ENCODE peak calls at places on chromosome 9, in five cellular contexts. I is sigmoid colon, R is stomach, H is tibial nerve, D is HepG2. B is an unnamed sample. For H3K27me3, the result is how much of the 10 kb centered on the place peaks cover.

GRCh38 chr9:37924538-37924937 is 20.6 kb upstream of the SLC25A51 start:
- DNase-seq in I (no peak), H (no peak), R (no peak), D (no peak), B (no peak)

GRCh38 chr9:114896344-114896743 is 34.0 kb downstream of the TNFSF8 start:
- DNase-seq in H (no peak), D (no peak), I (no peak), R (no peak), B (no peak)

GRCh38 chr9:87894998-87895625 is 12.4 kb downstream of the SPATA31E1 start:
- DNase-seq in H (no peak), R (no peak), D (no peak), I (no peak), B (no peak)

GRCh38 chr9:15433661-15434060 is 11.0 kb downstream of the SNAPC3 start:
- DNase-seq in H (no peak), I (no peak), D (no peak), R (no peak), B (no peak)

GRCh38 chr9:86763795-86764194 is 183.5 kb downstream of the GAS1 start:
- DNase-seq in H (no peak), D (no peak), R (no peak), I (no peak), B (no peak)

GRCh38 chr9:113488071-113488470 is 24.5 kb downstream of the RGS3 start:
- DNase-seq in I (no peak), D (no peak), H (no peak), R (peak), B (peak)

GRCh38 chr9:131008086-131008485 is 888 bp upstream of the LAMC3 start:
- DNase-seq in D (no peak), H (no peak), I (no peak), R (no peak), B (no peak)

GRCh38 chr9:113875917-113876805 is at the start of gene ZNF618:
- DNase-seq in H (no peak), I (no peak), R (peak), D (no peak), B (peak)

GRCh38 chr9:73474625-73475024 is 323.0 kb downstream of the ANXA1 start:
- DNase-seq in H (no peak), D (no peak), R (no peak), I (no peak), B (peak)

GRCh38 chr9:106575903-106576755 is 286.8 kb upstream of the ZNF462 start:
- DNase-seq in D (no peak), H (no peak), I (no peak), R (no peak), B (peak)

GRCh38 chr9:266228-266627 is 51.6 kb downstream of the DOCK8 start:
- DNase-seq in D (no peak), I (no peak), H (no peak), R (no peak), B (no peak)

GRCh38 chr9:25481377-25481776 is 196.9 kb downstream of the TUSC1 start:
- DNase-seq in R (no peak), H (no peak), D (no peak), I (no peak), B (no peak)

GRCh38 chr9:504921-505821 is 290.5 kb downstream of the DOCK8 start:
- DNase-seq in I (peak), D (no peak), H (no peak), R (peak), B (no peak)

GRCh38 chr9:134486127-134486995 is 155.2 kb upstream of the COL5A1 start:
- DNase-seq in R (no peak), D (no peak), H (peak), I (peak), B (peak)

GRCh38 chr9:134485653-134486052 is 155.9 kb upstream of the COL5A1 start:
- DNase-seq in R (no peak), H (peak), I (peak), D (no peak), B (no peak)

GRCh38 chr9:134488901-134489280 is 152.7 kb upstream of the COL5A1 start:
- DNase-seq in D (no peak), R (no peak), I (peak), H (peak), B (no peak)

GRCh38 chr9:134488251-134488900 is 153.2 kb upstream of the COL5A1 start:
- DNase-seq in I (peak), D (no peak), R (no peak), H (peak), B (peak)

DNA sequence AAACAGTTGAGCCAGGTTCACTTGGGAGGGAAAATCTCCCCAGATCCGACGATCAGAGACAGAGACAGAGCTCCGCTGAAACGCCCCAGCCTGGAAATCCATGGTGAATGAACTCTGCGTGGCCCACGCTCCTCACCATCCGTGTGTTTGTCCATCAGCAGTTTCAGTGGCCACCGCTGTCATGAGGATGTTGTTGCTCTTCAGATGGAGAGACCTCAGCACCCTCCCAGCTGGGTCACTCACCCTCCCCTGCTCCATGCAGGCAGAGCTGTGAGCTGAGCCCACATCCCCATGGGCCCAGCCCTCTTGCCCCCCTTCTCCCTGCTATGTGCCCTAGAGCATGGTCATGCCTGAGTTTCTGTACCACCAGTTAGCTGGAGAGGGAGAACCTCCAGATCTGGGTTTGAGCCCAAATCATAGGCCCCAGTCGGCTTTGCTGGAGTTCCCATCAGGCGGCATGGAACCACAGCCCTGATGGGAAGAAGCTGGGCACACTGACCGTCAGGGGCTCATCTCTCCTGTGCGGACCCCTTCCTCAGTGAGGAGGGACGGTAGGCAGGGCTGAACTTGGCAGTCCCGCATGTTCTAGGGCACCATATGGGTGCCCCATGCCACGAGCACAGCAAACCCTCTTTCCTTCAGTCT is 154.4 kb upstream of the COL5A1 start:
- DNase-seq in H (peak), R (no peak), D (no peak), I (peak), B (no peak)
- H3K27me3 ChIP-seq in H (under half), R (under half), D (under half), I (under half), B (under half)

DNA sequence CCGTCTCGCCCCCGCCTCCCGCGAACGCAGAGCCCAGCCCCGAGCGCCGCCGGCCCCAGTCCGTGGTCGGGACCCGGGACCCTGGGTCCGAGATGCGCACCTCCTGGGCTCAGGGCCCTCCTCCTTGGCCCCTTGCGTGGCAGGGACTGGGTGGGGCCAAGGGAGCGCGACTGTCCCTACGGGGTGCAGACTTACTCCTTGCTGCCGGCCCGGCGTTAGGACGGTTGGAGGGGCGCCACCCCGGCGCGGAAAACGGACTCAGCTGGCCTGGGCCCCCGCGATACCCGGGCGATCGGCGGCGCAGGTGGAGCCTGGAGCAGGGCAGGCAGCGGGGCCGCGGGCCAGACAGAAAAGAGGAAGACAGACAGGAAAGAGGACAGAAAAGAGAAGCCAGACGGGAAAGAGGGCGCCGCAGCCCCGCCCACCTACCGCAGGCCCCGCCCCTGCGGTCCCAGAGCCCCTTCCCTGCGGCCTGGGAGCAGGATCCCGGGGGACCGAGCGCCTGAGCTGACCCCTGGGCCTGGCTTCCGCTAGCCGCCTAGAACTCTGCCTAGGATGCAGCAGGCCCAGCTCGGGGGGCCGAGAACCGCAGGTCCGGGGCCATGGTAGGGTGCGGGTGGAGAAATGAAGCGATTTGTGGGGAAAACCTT is at the start of gene GBGT1:
- DNase-seq in I (peak), R (peak), D (no peak), H (peak), B (peak)
- TF ChIP-seq POLR2A in I (no peak), R (no peak), D (no peak), H (peak), B (no peak)

GRCh38 chr9:123058834-123059233 is 25.4 kb downstream of the GPR21 start:
- DNase-seq in R (no peak), I (no peak), D (no peak), H (no peak), B (peak)
- TF ChIP-seq EP300 in R (peak), I (no peak), D (no peak), H (peak), B (peak)

DNA sequence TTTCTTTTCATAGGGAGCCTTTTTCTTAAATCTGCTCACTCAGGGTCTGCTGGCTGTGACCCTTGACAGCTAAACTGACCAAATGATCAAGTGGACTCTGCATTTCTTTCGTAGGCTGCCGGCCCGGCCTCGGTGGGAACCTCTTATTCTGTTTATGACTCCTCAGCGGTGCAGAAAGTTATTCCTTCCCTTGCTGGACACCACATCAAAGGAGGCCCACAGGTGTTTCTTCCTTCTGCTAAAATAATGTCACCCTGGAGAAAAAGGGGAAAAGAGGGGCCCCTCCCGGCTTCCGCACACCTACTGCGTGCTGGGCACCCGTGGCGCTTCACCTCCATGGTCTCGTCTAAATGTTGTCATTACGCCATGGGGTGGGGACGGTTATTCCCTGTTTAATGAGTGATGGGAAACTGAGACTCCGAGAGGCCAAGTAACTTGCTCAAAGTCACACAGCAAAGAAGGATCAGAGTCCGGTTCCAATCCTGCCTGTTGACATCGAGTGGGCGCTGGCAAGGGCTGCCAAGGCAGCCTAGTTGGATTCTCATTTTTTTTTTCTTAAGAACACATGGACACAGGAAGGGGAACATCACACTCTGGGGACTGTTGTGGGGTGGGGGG is 72.3 kb downstream of the CFAP77 start:
- DNase-seq in I (no peak), H (no peak), D (no peak), R (no peak), B (no peak)
- H3K27me3 ChIP-seq in I (under half), H (under half), D (under half), R (under half), B (under half)

GRCh38 chr9:19048966-19049871 is at the start of gene RRAGA:
- DNase-seq in R (peak), H (peak), I (peak), D (peak), B (peak)
- TF ChIP-seq POLR2A in R (no peak), H (peak), I (peak), D (peak), B (peak)

GRCh38 chr9:108156270-108156998 is 666.9 kb upstream of the KLF4 start:
- DNase-seq in R (peak), I (no peak), D (no peak), H (no peak), B (no peak)

GRCh38 chr9:108153391-108153790 is 663.8 kb upstream of the KLF4 start:
- DNase-seq in I (no peak), H (no peak), R (no peak), D (no peak), B (no peak)

GRCh38 chr9:108151161-108151586 is 661.6 kb upstream of the KLF4 start:
- DNase-seq in D (no peak), H (no peak), I (no peak), R (no peak), B (no peak)

GRCh38 chr9:108149346-108149745 is 659.8 kb upstream of the KLF4 start:
- DNase-seq in R (no peak), I (no peak), H (no peak), D (no peak), B (no peak)

GRCh38 chr9:108150736-108151135 is 661.2 kb upstream of the KLF4 start:
- DNase-seq in I (peak), R (no peak), D (no peak), H (no peak), B (peak)
- TF ChIP-seq EP300 in I (peak), R (peak), D (no peak), H (peak), B (peak)

DNA sequence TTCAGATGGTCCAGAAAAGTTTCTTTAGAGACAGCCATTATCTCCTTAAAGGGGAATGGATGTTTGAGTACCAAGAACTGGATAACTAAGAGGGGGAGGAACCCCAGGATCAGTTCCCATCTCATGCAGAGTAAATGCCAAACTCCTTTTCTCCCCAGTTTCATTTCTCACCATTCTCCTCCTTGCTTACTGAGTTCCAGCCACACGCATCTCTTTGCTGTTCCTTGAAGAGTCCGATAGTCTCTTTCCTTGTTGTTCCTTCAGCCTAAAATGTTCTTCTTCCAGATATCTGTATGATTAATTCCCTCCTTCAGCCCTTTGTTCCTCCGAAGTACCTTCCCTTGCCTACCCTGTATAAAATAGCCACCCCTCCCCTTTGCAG is 30.0 kb downstream of the KDM4C start:
- DNase-seq in I (no peak), R (no peak), H (no peak), D (no peak), B (no peak)
- H3K27me3 ChIP-seq in I (under half), R (under half), H (under half), D (under half), B (under half)

GRCh38 chr9:97220894-97221477 is 86.5 kb upstream of the CCDC180 start:
- DNase-seq in I (no peak), R (no peak), D (no peak), H (no peak), B (no peak)
- TF ChIP-seq POLR2A in I (no peak), R (no peak), D (no peak), H (no peak), B (no peak)

GRCh38 chr9:90097237-90097636 is 492.4 kb downstream of the GADD45G start:
- DNase-seq in D (no peak), I (no peak), R (no peak), H (no peak), B (no peak)

GRCh38 chr9:90102292-90102901 is 497.6 kb downstream of the GADD45G start:
- DNase-seq in I (peak), D (peak), H (peak), R (peak), B (peak)

GRCh38 chr9:90099262-90099982 is 494.6 kb downstream of the GADD45G start:
- DNase-seq in H (no peak), D (peak), I (no peak), R (no peak), B (no peak)

GRCh38 chr9:90098456-90098855 is 493.6 kb downstream of the GADD45G start:
- DNase-seq in R (no peak), I (no peak), H (no peak), D (no peak), B (no peak)

GRCh38 chr9:90100014-90100413 is 495.2 kb downstream of the GADD45G start:
- DNase-seq in R (no peak), I (no peak), H (no peak), D (no peak), B (no peak)
- TF ChIP-seq EP300 in R (no peak), I (no peak), H (no peak), D (no peak), B (no peak)

GRCh38 chr9:92807757-92808725 is 43.4 kb upstream of the BICD2 start:
- DNase-seq in H (no peak), D (no peak), I (no peak), R (no peak), B (peak)
- H3K27me3 ChIP-seq in H (under half), D (under half), I (half or more), R (half or more), B (under half)

B was measured in upper lobe of left lung.